ENCODE peak calls at places on chromosomes 11 and 22, in ten cellular contexts. G is prostate gland, C is heart left ventricle, A is fibroblast of lung, E is BE2C, J is endodermal cell, Z is transverse colon, V is BJ, H is tibial artery, N is lower leg skin. P is an unnamed sample.

GRCh38 chr22:45129703-45130524 is 33.8 kb upstream of the NUP50 start:
- DNase-seq in A (no peak), Z (no peak), H (no peak), V (no peak), C (no peak), G (no peak), E (no peak), J (no peak), N (no peak), P (no peak)

GRCh38 chr11:128568166-128568778 is 19.1 kb downstream of the ETS1 start:
- DNase-seq in J (peak; percentile 70), V (no peak), E (no peak), A (no peak), C (peak; percentile 60), G (no peak), Z (no peak), N (no peak), H (no peak), P (no peak)

GRCh38 chr11:83054904-83055380 is 16.8 kb downstream of the RAB30 start:
- DNase-seq in E (no peak), Z (no peak), H (no peak), N (no peak), C (no peak), V (no peak), G (no peak), A (no peak), J (no peak), P (no peak)

GRCh38 chr22:17109113-17109865 is 11.9 kb downstream of the TMEM121B start:
- DNase-seq in J (no peak), V (no peak), A (no peak), H (no peak), C (no peak), N (no peak), G (no peak), Z (no peak), E (no peak), P (no peak)

GRCh38 chr11:1237851-1238250 is 15.0 kb downstream of the MUC5B start:
- DNase-seq in Z (no peak), V (no peak), E (no peak), H (no peak), C (peak; percentile 17), A (no peak), G (no peak), J (peak; percentile 40), N (no peak), P (no peak)

GRCh38 chr11:79708319-79708928 is 267.6 kb upstream of the TENM4 start:
- DNase-seq in A (peak; percentile 73), C (no peak), N (no peak), H (no peak), G (no peak), Z (peak; percentile 13), J (peak; percentile 74), V (no peak), E (peak; percentile 36), P (peak; percentile 15)

GRCh38 chr11:104163100-104164027 is 583 bp downstream of the PDGFD start:
- DNase-seq in E (no peak), Z (no peak), V (no peak), H (peak; percentile 31), N (no peak), A (peak; percentile 20), G (no peak), C (no peak), J (peak; percentile 82), P (no peak)

GRCh38 chr11:11584446-11584810 is 37.4 kb downstream of the GALNT18 start:
- DNase-seq in C (no peak), N (no peak), G (no peak), H (no peak), A (peak; percentile 84), E (no peak), J (no peak), Z (no peak), V (peak; percentile 49), P (no peak)

GRCh38 chr22:25688627-25689026 is 53.4 kb upstream of the MYO18B start:
- DNase-seq in V (no peak), H (no peak), N (no peak), G (no peak), J (no peak), Z (no peak), A (no peak), E (no peak), C (no peak), P (no peak)
- TF ChIP-seq CTCF in V (no peak), H (no peak), N (no peak), G (no peak), J (no peak), Z (no peak), A (no peak), E (no peak), C (no peak), P (no peak)

GRCh38 chr11:44961894-44962293 is 11.2 kb upstream of the TP53I11 start:
- DNase-seq in A (no peak), V (no peak), J (no peak), G (no peak), Z (no peak), H (no peak), E (no peak), N (no peak), C (no peak), P (no peak)

GRCh38 chr11:44958165-44958564 is 7.5 kb upstream of the TP53I11 start:
- DNase-seq in J (no peak), G (no peak), E (no peak), V (no peak), A (no peak), Z (peak; percentile 67), N (no peak), H (no peak), C (no peak), P (no peak)

GRCh38 chr11:44959064-44959463 is 8.4 kb upstream of the TP53I11 start:
- DNase-seq in Z (no peak), G (no peak), A (no peak), J (no peak), E (no peak), V (no peak), C (no peak), N (no peak), H (no peak), P (no peak)

GRCh38 chr11:44962464-44962863 is 11.8 kb upstream of the TP53I11 start:
- DNase-seq in A (no peak), N (no peak), J (no peak), C (no peak), E (no peak), G (no peak), Z (no peak), V (no peak), H (no peak), P (no peak)

DNA sequence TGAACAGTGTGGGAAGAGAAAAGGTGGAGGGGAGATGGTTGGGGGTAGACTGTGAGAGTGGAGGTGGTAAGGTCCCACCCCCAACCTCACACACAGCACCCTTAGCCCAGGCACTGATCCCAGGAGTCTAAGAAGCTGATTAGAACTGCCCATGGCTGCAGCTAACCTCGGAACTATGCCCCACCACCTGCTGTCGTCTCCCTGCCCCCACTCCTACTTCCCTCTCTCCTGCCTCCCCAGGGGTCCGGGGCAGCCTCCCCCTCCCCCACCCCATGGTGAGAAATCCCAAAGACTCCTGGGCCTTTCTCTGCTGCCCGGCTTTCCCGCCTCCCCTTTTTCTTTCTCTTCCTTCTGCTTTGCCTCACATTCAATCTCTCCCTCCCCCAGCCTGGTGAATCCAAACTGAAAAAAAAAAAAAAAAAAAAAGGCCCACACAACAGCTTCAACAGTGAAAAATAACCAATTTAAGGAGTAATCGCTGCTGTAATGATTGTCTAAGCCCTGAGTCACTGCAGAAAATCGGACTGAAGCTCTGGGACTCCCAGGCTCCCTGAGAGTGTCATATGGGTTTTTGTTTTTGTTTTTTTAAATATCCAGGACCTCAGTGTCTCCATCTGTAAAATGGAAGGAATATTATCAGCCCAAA is 9.6 kb upstream of the TP53I11 start:
- DNase-seq in E (no peak), C (no peak), J (no peak), Z (no peak), N (no peak), A (no peak), V (no peak), H (no peak), G (no peak), P (no peak)
- H3K4me3 ChIP-seq in E (no peak overlapping the region), C (no peak overlapping the region), J (no peak overlapping the region), Z (no peak overlapping the region), N (no peak overlapping the region), A (no peak overlapping the region), V (no peak overlapping the region), H (no peak overlapping the region), G (no peak overlapping the region), P (no peak overlapping the region)

GRCh38 chr11:8230921-8231847 is 32.5 kb downstream of the LMO1 start:
- DNase-seq in E (no peak), V (no peak), N (no peak), C (peak; percentile 51), J (no peak), Z (no peak), A (no peak), H (no peak), G (no peak), P (no peak)

GRCh38 chr11:8231979-8232378 is 31.7 kb downstream of the LMO1 start:
- DNase-seq in N (no peak), E (peak; percentile 34), V (no peak), H (no peak), Z (no peak), C (peak; percentile 30), G (no peak), A (no peak), J (no peak), P (no peak)

GRCh38 chr11:8232414-8232813 is 31.3 kb downstream of the LMO1 start:
- DNase-seq in E (no peak), G (no peak), A (no peak), C (no peak), J (no peak), V (no peak), N (no peak), H (no peak), Z (no peak), P (no peak)

GRCh38 chr11:8229299-8230177 is 34.1 kb downstream of the LMO1 start:
- DNase-seq in E (peak; percentile 87), N (no peak), A (peak; percentile 11), Z (peak; percentile 68), G (peak; percentile 10), C (peak; percentile 66), V (no peak), J (no peak), H (no peak), P (peak; percentile 74)

GRCh38 chr11:8230178-8230859 is 33.4 kb downstream of the LMO1 start:
- DNase-seq in Z (no peak), N (no peak), A (no peak), V (no peak), C (peak; percentile 55), H (no peak), E (no peak), G (no peak), J (no peak), P (no peak)
- TF ChIP-seq CTCF in Z (no peak), N (no peak), A (no peak), V (no peak), C (no peak), H (no peak), E (no peak), G (no peak), J (no peak), P (no peak)

DNA sequence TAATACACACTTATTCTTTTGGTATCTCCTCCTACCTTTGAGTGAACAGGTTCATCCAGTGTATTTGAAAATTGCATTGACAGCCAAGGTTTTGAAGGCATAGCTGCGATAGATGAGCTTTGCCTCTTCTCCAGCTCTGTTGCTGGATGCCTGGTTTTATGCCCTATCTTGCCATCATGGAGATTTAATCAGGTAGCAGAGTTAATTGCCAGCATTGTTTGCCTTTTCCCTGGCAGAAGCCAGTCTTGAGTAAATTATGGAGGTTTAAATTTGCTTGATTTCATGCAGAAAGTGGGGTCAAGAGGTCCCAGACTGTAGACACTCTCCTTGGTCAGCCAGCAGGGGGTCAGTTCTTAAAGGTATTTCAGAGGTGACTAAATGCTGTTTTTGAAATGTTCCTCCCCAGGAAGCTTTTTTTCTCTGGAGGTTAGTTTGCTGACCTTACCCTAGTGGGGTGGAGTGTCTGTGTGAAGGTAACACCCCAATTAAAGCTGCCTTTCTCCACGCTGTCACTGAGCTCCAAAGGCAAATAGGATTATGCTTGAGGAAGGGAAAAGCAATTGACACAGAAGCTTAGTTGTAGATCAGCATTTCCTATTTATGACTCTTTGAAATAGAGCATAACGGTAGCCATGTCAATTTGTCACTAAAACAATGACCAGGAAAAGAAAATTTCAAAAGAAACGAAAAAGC is 96.0 kb downstream of the EXT2 start:
- DNase-seq in N (no peak), H (no peak), J (no peak), Z (no peak), A (no peak), C (no peak), E (no peak), V (no peak), G (no peak), P (no peak)
- H3K4me3 ChIP-seq in N (no peak overlapping the region), H (no peak overlapping the region), J (no peak overlapping the region), Z (no peak overlapping the region), A (no peak overlapping the region), C (no peak overlapping the region), E (no peak overlapping the region), V (no peak overlapping the region), G (no peak overlapping the region), P (no peak overlapping the region)

P was measured in retinal pigment epithelial cell.